ENCODE peak calls at places on chromosomes 7 and 10, in seven cellular contexts. Z is HT-29; Q is thoracic aorta; X is stimulated activated effector memory CD8-positive, alpha-beta T cell treated with anti-CD3 and anti-CD28 coated beads, Interleukin-12 subunit alpha, Interleukin-12 subunit beta, amount 100 ng/mL, for 72 hours; R is HepG2; A is NAMALWA; E is HS-27A. N is an unnamed sample.

GRCh38 chr7:79282051-79282694 is 171.3 kb downstream of the MAGI2 start:
- DNase-seq in Z (peak; percentile 73), Q (no peak), X (no peak), R (no peak), A (peak; percentile 33), E (no peak), N (peak; percentile 66)

GRCh38 chr7:94067506-94067905 is 63.4 kb upstream of the BET1 start:
- DNase-seq in Z (no peak), Q (no peak), X (no peak), R (no peak), A (no peak), E (no peak), N (no peak)

GRCh38 chr10:75021851-75022250 is 89.6 kb upstream of the SAMD8 start:
- DNase-seq in Z (no peak), Q (no peak), X (no peak), R (peak; percentile 66), A (no peak), E (no peak), N (no peak)

GRCh38 chr7:104240400-104240799 is 32.6 kb upstream of the ORC5 start:
- DNase-seq in Z (no peak), Q (no peak), X (no peak), R (no peak), A (no peak), E (no peak), N (no peak)

GRCh38 chr7:45401155-45401554 is 173.0 kb upstream of the ADCY1 start:
- DNase-seq in Z (no peak), Q (no peak), X (no peak), R (no peak), A (no peak), E (no peak), N (no peak)

GRCh38 chr7:115009736-115010435 is 88.0 kb downstream of the MDFIC start:
- DNase-seq in Z (no peak), Q (no peak), X (no peak), R (no peak), A (no peak), E (no peak), N (no peak)

GRCh38 chr10:105974803-105975456 is 1189.6 kb downstream of the SORCS1 start:
- DNase-seq in Z (peak; percentile 29), Q (no peak), X (no peak), R (no peak), A (peak; percentile 48), E (no peak), N (peak; percentile 70)

GRCh38 chr10:124063736-124064135 is 29.7 kb downstream of the CHST15 start:
- DNase-seq in Z (no peak), Q (no peak), X (no peak), R (peak; percentile 32), A (peak; percentile 61), E (no peak), N (no peak)

GRCh38 chr7:106050002-106050742 is 61.9 kb downstream of the SYPL1 start:
- DNase-seq in Z (peak; percentile 36), Q (no peak), X (no peak), R (peak; percentile 79), A (no peak), E (no peak), N (peak; percentile 87)

N was measured in SK-MEL-5.